ENCODE peak calls at places on chromosomes 6 and 20, in four cellular contexts. J is naive thymus-derived CD4-positive, alpha-beta T cell; Z is PC-3; K is cardiac muscle cell. I is an unnamed sample.

GRCh38 chr20:23782366-23782983 is 31.7 kb upstream of the CST1 start:
- DNase-seq in K (peak; percentile 26), Z (peak; percentile 68), J (no peak), I (peak; percentile 10)

GRCh38 chr6:166338854-166339253 is 3.5 kb downstream of the SFT2D1 start:
- DNase-seq in K (no peak), J (no peak), Z (no peak), I (no peak)

GRCh38 chr6:579339-579738 is 77.6 kb downstream of the HUS1B start:
- DNase-seq in Z (peak; percentile 37), K (peak; percentile 21), J (no peak), I (no peak)

GRCh38 chr6:38378801-38379200 is 260.9 kb downstream of the BTBD9 start:
- DNase-seq in Z (peak; percentile 64), J (no peak), K (no peak), I (no peak)

GRCh38 chr20:25496968-25497401 is 88.3 kb downstream of the NINL start:
- DNase-seq in Z (peak; percentile 100), K (no peak), J (no peak), I (no peak)

GRCh38 chr6:138989098-138989983 is 1.3 kb upstream of the REPS1 start:
- DNase-seq in K (no peak), J (no peak), Z (no peak), I (no peak)

GRCh38 chr6:1054653-1055014 is 257.3 kb upstream of the FOXQ1 start:
- DNase-seq in Z (no peak), K (no peak), J (no peak), I (no peak)

GRCh38 chr6:110781522-110782200 is 33.6 kb downstream of the CDK19 start:
- DNase-seq in J (no peak), Z (no peak), K (no peak), I (no peak)

GRCh38 chr6:5025911-5026819 is 22.3 kb upstream of the RPP40 start:
- DNase-seq in Z (no peak), K (peak; percentile 74), J (no peak), I (peak; percentile 37)

GRCh38 chr6:93786474-93787330 is 367.3 kb upstream of the EPHA7 start:
- DNase-seq in K (no peak), Z (peak; percentile 14), J (no peak), I (no peak)

DNA sequence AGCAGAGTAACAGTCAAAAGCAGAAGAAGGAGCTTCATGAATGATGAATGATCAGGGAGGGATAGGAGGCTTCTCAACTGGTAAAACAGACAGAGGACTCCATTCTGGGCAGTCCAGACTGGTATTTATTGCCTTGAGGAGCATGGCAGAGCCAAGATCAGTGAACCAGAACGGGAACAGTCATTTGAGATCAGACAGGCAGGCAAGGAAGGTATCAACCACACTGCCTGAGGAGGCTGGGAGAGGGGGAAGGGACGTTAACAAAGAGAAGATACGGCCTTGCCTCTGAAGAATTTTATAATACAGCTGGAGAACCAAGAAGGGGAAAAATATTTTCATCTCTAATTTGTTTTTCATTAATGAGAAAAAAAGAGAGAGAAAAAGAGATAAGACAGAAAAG is at the start of gene DEFB121:
- DNase-seq in K (no peak), J (no peak), Z (no peak), I (no peak)
- H3K9me3 ChIP-seq in K (no peaks in the 10 kb centered on the region), J (no peaks in the 10 kb centered on the region), Z (no peaks in the 10 kb centered on the region), I (no peaks in the 10 kb centered on the region)

GRCh38 chr20:48686238-48687096 is 141.3 kb downstream of the PREX1 start:
- DNase-seq in Z (peak; percentile 24), J (no peak), K (no peak), I (peak; percentile 49)
- H3K4me1 ChIP-seq in Z (peaks cover 10% of the 10 kb centered on the region), J (peaks cover 22% of the 10 kb centered on the region), K (peaks cover 35% of the 10 kb centered on the region), I (peaks cover 5% of the 10 kb centered on the region)

DNA sequence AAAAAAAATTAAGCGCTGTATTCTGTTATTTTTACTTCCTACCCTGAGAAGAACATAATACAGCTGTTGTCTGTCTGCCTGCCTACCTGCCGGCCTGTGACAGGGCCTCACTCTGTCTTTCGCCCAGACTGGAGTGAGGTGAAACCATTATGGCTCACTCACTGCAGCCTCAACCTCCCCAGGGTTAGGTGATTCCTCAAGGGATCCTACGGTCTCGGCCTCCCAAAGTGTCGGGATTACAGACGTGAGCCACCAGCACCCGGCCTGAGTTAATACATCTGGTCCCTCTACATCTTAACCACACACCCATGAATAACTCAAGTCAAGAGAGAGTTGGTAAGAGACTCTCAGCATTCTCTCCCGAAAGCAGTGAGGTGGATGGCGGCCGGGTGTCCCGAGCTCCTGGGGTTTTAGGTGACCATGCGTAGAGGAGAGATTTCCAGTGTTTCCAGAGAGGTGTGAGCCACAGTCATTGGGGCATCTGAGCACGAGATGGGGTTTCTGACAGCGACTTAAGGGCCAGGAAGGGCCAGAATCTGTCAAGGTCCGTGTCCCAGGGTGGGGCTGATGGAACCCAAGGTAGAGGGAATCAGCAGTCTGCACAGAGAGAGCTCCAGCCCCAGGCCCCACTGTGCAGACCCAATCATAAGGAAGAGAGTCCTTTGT is 1954.4 kb upstream of the DEFB115 start:
- DNase-seq in K (no peak), J (no peak), Z (no peak), I (no peak)
- H3K9me3 ChIP-seq in K (no peaks in the 10 kb centered on the region), J (no peaks in the 10 kb centered on the region), Z (peaks cover 8% of the 10 kb centered on the region), I (peaks cover 8% of the 10 kb centered on the region)

GRCh38 chr6:27141472-27142015 is 106.0 kb upstream of the PRSS16 start:
- DNase-seq in Z (no peak), K (no peak), J (no peak), I (no peak)
- H3K4me1 ChIP-seq in Z (peaks cover 10% of the 10 kb centered on the region), K (peaks cover 24% of the 10 kb centered on the region), J (peaks cover 12% of the 10 kb centered on the region), I (no peaks in the 10 kb centered on the region)

DNA sequence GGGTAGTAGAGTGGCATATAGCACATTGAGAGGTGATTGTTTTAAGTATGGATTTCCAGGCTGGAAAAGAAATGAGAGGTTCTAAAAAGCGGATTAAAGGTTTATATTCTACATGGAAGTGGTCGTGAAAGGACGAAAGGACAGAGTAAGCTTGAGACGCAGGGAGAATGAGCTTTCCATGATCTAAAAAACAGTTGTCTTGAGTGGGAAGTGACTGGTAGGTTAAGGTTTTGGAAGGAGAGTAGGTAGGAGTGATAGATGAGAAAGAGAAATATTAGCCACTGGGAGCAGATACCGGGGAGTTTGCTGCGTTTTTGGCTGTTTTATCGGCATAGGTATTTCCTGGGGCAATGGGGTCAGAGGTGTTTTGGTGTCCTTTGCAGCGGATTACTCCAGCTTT is 750.6 kb upstream of the ADGRB3 start:
- DNase-seq in J (no peak), K (no peak), Z (no peak), I (no peak)
- H3K9me3 ChIP-seq in J (no peaks in the 10 kb centered on the region), K (no peaks in the 10 kb centered on the region), Z (no peaks in the 10 kb centered on the region), I (peaks cover 2% of the 10 kb centered on the region)

GRCh38 chr20:47411161-47411560 is 54.7 kb upstream of the ZMYND8 start:
- DNase-seq in J (no peak), K (no peak), Z (no peak), I (no peak)
- H3K4me1 ChIP-seq in J (peaks cover 13% of the 10 kb centered on the region), K (no peaks in the 10 kb centered on the region), Z (peaks cover 6% of the 10 kb centered on the region), I (no peaks in the 10 kb centered on the region)

DNA sequence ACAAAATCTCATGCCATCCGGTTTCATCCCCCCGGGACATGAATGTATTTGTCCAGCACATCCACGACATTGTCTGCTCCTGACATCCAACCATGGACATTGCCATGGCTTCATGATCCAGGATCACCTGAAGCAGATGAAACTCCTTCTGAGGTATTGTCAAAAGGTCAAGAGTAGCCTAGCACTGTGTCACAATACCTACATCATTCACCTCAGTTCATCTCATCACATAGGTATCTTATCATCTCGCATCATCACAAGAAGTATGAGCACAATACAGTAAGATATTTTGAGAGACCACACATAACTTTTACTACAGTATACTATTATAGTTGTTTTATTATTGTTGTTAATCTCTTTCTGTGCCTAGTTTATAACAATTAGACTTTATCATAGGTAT is 33.5 kb downstream of the ZNF184 start:
- DNase-seq in Z (no peak), J (no peak), K (no peak), I (no peak)
- H3K9me3 ChIP-seq in Z (peaks cover under 1% of the 10 kb centered on the region), J (no peaks in the 10 kb centered on the region), K (no peaks in the 10 kb centered on the region), I (no peaks in the 10 kb centered on the region)

I was measured in small intestine.